ENCODE peak calls at places on chromosomes 16 and 17, in seven cellular contexts. F is gastrocnemius medialis, S is astrocyte of the spinal cord, A is lung, N is A549, H is breast epithelium, B is esophagus squamous epithelium. P is an unnamed sample.

GRCh38 chr16:81581107-81581506 is 136.5 kb downstream of the CMIP start:
- DNase-seq in F (no peak), S (no peak), A (peak), N (no peak), H (peak), B (no peak), P (no peak)

GRCh38 chr17:57562231-57562630 is 182.9 kb downstream of the CCDC182 start:
- DNase-seq in F (no peak), S (no peak), A (no peak), N (no peak), H (no peak), B (no peak), P (no peak)

GRCh38 chr17:70610161-70610560 is 440.8 kb downstream of the KCNJ2 start:
- DNase-seq in F (no peak), S (no peak), A (no peak), N (no peak), H (no peak), B (no peak), P (no peak)

GRCh38 chr17:66938656-66939055 is 25.9 kb upstream of the CACNG4 start:
- DNase-seq in F (no peak), S (no peak), A (no peak), N (no peak), H (no peak), B (no peak), P (no peak)

GRCh38 chr17:42472709-42473521 is 14.2 kb downstream of the ATP6V0A1 start:
- DNase-seq in F (no peak), S (peak), A (peak), N (no peak), H (no peak), B (no peak), P (no peak)

GRCh38 chr16:29821663-29822115 is 1.4 kb downstream of the MVP start:
- DNase-seq in F (no peak), S (peak), A (peak), N (peak), H (no peak), B (no peak), P (no peak)

GRCh38 chr17:80477647-80478478 is 1.5 kb upstream of the NPTX1 start:
- DNase-seq in F (peak), S (peak), A (no peak), N (peak), H (no peak), B (no peak), P (no peak)

GRCh38 chr17:61379457-61380216 is 20.0 kb upstream of the TBX2 start:
- DNase-seq in F (no peak), S (no peak), A (no peak), N (no peak), H (no peak), B (no peak), P (no peak)

GRCh38 chr16:683396-684066 is 603 bp downstream of the JMJD8 start:
- DNase-seq in F (peak), S (no peak), A (no peak), N (no peak), H (no peak), B (no peak), P (no peak)

GRCh38 chr17:491086-492014 is 138.7 kb upstream of the RPH3AL start:
- DNase-seq in F (no peak), S (peak), A (peak), N (peak), H (peak), B (no peak), P (peak)

GRCh38 chr17:76544916-76545365 is 5.1 kb downstream of the PRCD start:
- DNase-seq in F (no peak), S (no peak), A (no peak), N (no peak), H (no peak), B (no peak), P (no peak)

GRCh38 chr16:24834459-24835335 is 11.1 kb upstream of the SLC5A11 start:
- DNase-seq in F (no peak), S (peak), A (no peak), N (peak), H (no peak), B (no peak), P (no peak)

GRCh38 chr17:78974635-78975591 is 4.8 kb downstream of the LGALS3BP start:
- DNase-seq in F (peak), S (peak), A (peak), N (no peak), H (peak), B (no peak), P (no peak)

GRCh38 chr17:18933102-18934058 is 18.6 kb upstream of the SLC5A10 start:
- DNase-seq in F (no peak), S (no peak), A (no peak), N (no peak), H (no peak), B (no peak), P (no peak)

GRCh38 chr17:7262192-7263070 is at the start of gene CLDN7:
- DNase-seq in F (no peak), S (no peak), A (peak), N (no peak), H (peak), B (no peak), P (no peak)
- TF ChIP-seq CTCF in F (no peak), S (no peak), A (no peak), N (no peak), H (peak), B (no peak), P (no peak)

DNA sequence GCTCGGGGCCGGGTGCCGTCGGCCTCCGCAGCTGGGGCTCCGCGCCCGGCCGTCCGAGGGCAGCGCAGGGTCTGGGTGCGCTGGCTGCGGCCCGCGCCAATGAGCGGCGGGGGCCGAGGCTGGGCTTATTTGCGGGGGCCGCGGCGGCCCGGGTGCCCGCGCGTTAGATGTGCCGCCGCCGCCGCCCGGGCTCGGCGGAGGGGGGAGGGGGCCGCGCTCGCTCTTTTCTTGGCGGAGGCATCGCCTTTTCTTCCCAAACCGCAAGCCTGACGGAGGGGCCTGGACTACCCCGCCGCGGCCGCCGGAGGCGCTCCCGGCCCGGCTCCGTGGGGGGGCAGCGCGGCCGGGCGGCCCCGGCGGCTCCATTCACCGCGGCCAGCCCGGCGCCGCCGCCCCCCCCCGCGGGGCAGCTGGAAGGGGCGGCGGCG is at the start of gene NOTUM:
- DNase-seq in F (peak), S (no peak), A (no peak), N (peak), H (no peak), B (no peak), P (no peak)
- TF ChIP-seq CTCF in F (peak), S (peak), A (no peak), N (peak), H (no peak), B (no peak), P (peak)

GRCh38 chr16:88672776-88673175 is 9.9 kb upstream of the MVD start:
- DNase-seq in F (peak), S (no peak), A (no peak), N (peak), H (no peak), B (no peak), P (no peak)
- TF ChIP-seq CTCF in F (peak), S (peak), A (no peak), N (peak), H (no peak), B (no peak), P (peak)

DNA sequence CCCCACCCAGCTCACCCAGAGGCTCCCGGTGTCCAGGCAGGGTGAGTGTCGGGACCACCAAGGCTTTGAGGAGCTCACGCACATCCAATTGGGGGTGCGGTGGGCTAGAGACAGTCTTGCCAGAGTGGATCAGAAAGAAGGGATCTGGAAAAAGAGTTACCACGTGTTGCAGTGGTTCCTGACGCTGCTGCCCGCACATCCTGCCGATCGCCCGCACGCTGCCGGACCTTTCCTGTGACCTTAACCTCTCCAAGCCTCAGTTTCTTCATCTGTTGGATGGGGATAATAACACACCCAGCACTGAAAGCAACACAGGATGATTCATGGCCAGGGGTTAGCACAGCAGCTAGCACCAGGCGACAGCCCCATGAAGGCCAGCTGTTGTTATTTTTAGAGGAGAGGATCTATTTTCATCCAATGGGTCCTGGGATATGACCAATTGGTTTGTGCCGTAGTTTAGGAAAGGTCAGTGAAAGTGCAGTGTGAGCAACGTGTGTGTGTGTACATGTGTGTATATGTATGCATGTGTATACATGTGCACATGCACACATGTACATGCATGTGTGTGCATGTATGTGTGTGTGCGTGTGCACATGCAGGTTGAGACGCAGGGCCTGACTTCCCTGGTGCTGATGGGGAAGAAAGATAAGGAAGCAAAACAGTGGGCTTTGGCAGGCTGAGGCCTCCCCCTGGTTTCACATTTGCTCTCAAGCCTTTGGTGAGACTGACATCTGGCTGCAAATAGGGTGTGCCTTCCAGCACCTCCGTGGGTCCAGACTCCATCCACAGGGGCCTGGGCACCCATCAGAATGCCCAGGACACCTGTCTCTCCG is 2.6 kb downstream of the ITGAX start:
- DNase-seq in F (peak), S (no peak), A (no peak), N (no peak), H (no peak), B (no peak), P (no peak)
- TF ChIP-seq CTCF in F (no peak), S (no peak), A (no peak), N (no peak), H (no peak), B (no peak), P (no peak)

GRCh38 chr17:13306310-13306962 is 288.6 kb upstream of the ELAC2 start:
- DNase-seq in F (no peak), S (peak), A (no peak), N (peak), H (no peak), B (no peak), P (no peak)
- TF ChIP-seq CTCF in F (no peak), S (peak), A (no peak), N (peak), H (no peak), B (peak), P (peak)

P was measured in osteocyte.